ENCODE peak calls at places on chromosomes 11 and 22, in eight cellular contexts. One of them, this sample, is unnamed.

GRCh38 chr11:133835258-133836075 is 9.8 kb downstream of the SPATA19 start:
- DNase-seq in GM19239: peak
- DNase-seq in bronchial epithelial cell: peak
- DNase-seq in NCI-H1930: peak
- DNase-seq in GM04504: peak
- DNase-seq in fibroblast of lung: peak
- DNase-seq in HepG2: peak
- DNase-seq in H9: peak
- DNase-seq in this sample: no peak

GRCh38 chr11:2213890-2214526 is 42.4 kb upstream of the TH start:
- DNase-seq in GM19239: no peak
- DNase-seq in bronchial epithelial cell: no peak
- DNase-seq in NCI-H1930: no peak
- DNase-seq in GM04504: no peak
- DNase-seq in fibroblast of lung: no peak
- DNase-seq in HepG2: no peak
- DNase-seq in H9: no peak
- DNase-seq in this sample: no peak

GRCh38 chr11:22192642-22193347 is at the start of gene ANO5:
- DNase-seq in GM19239: no peak
- DNase-seq in bronchial epithelial cell: peak
- DNase-seq in NCI-H1930: peak
- DNase-seq in GM04504: no peak
- DNase-seq in fibroblast of lung: peak
- DNase-seq in HepG2: no peak
- DNase-seq in H9: peak
- DNase-seq in this sample: peak

GRCh38 chr22:36365020-36365411 is 22.8 kb downstream of the MYH9 start:
- DNase-seq in GM19239: no peak
- DNase-seq in bronchial epithelial cell: peak
- DNase-seq in NCI-H1930: no peak
- DNase-seq in GM04504: peak
- DNase-seq in fibroblast of lung: peak
- DNase-seq in HepG2: no peak
- DNase-seq in H9: no peak
- DNase-seq in this sample: peak

GRCh38 chr11:96287796-96288439 is 55.1 kb downstream of the MAML2 start:
- DNase-seq in GM19239: no peak
- DNase-seq in bronchial epithelial cell: peak
- DNase-seq in NCI-H1930: no peak
- DNase-seq in GM04504: no peak
- DNase-seq in fibroblast of lung: peak
- DNase-seq in HepG2: no peak
- DNase-seq in H9: no peak
- DNase-seq in this sample: no peak

GRCh38 chr22:41367039-41367679 is 14.6 kb upstream of the TEF start:
- DNase-seq in GM19239: no peak
- DNase-seq in bronchial epithelial cell: peak
- DNase-seq in NCI-H1930: no peak
- DNase-seq in GM04504: peak
- DNase-seq in fibroblast of lung: peak
- DNase-seq in HepG2: peak
- DNase-seq in H9: peak
- DNase-seq in this sample: no peak

GRCh38 chr11:720642-721346 is 14.8 kb downstream of the EPS8L2 start:
- DNase-seq in GM19239: no peak
- DNase-seq in bronchial epithelial cell: no peak
- DNase-seq in NCI-H1930: no peak
- DNase-seq in GM04504: no peak
- DNase-seq in fibroblast of lung: no peak
- DNase-seq in HepG2: no peak
- DNase-seq in H9: peak
- DNase-seq in this sample: no peak

GRCh38 chr11:125218336-125218735 is 53.8 kb downstream of the PKNOX2 start:
- DNase-seq in GM19239: no peak
- DNase-seq in bronchial epithelial cell: no peak
- DNase-seq in NCI-H1930: no peak
- DNase-seq in GM04504: no peak
- DNase-seq in fibroblast of lung: no peak
- DNase-seq in HepG2: no peak
- DNase-seq in H9: no peak
- DNase-seq in this sample: no peak